ENCODE peak calls at places on chromosome 16, in six cellular contexts. I is choroid plexus epithelial cell, W is GM23338, H is adrenal gland, R is neural progenitor cell, J is K562. O is an unnamed sample.

GRCh38 chr16:1183235-1183907 is 30.5 kb downstream of the CACNA1H start:
- DNase-seq in J (no peak), I (peak; percentile 81), R (peak; percentile 75), H (peak; percentile 61), W (no peak), O (peak; percentile 71)

GRCh38 chr16:72787130-72787518 is 260.8 kb downstream of the ZFHX3 start:
- DNase-seq in H (no peak), J (no peak), W (no peak), R (peak; percentile 29), I (no peak), O (no peak)

GRCh38 chr16:86664518-86665318 is 86.4 kb downstream of the FOXL1 start:
- DNase-seq in J (peak; percentile 69), I (peak; percentile 87), R (no peak), H (no peak), W (no peak), O (peak; percentile 94)

GRCh38 chr16:20928774-20929411 is 28.3 kb downstream of the LYRM1 start:
- DNase-seq in I (no peak), H (no peak), W (no peak), J (no peak), R (no peak), O (no peak)

GRCh38 chr16:73028263-73028662 is 19.7 kb downstream of the ZFHX3 start:
- DNase-seq in W (no peak), J (no peak), R (no peak), H (no peak), I (no peak), O (no peak)

GRCh38 chr16:56764835-56765234 is 34.9 kb downstream of the NUP93 start:
- DNase-seq in I (no peak), R (no peak), J (peak; percentile 22), W (no peak), H (no peak), O (no peak)

GRCh38 chr16:87375426-87376135 is 8.0 kb downstream of the FBXO31 start:
- DNase-seq in J (no peak), H (peak; percentile 59), R (peak; percentile 1), W (no peak), I (peak; percentile 60), O (peak; percentile 38)

GRCh38 chr16:8631373-8631772 is 9.9 kb downstream of the METTL22 start:
- DNase-seq in R (no peak), W (no peak), I (no peak), H (no peak), J (no peak), O (no peak)

GRCh38 chr16:81313731-81314602 is 795 bp upstream of the GAN start:
- DNase-seq in W (peak; percentile 94), R (peak; percentile 65), H (no peak), J (peak; percentile 31), I (no peak), O (peak; percentile 14)

GRCh38 chr16:76059186-76059585 is 218.0 kb upstream of the CNTNAP4 start:
- DNase-seq in H (no peak), R (no peak), I (no peak), J (no peak), W (no peak), O (no peak)

GRCh38 chr16:87324411-87325275 is 7.5 kb upstream of the C16orf95 start:
- DNase-seq in H (peak; percentile 40), J (peak; percentile 48), I (peak; percentile 23), R (peak; percentile 84), W (peak; percentile 81), O (peak; percentile 36)

GRCh38 chr16:49754495-49755290 is 101.2 kb downstream of the ZNF423 start:
- DNase-seq in W (peak; percentile 77), H (no peak), R (peak; percentile 85), J (no peak), I (peak; percentile 33), O (peak; percentile 65)
- H3K4me3 ChIP-seq in W (peak overlapping the region; percentile 38), H (peak overlapping the region; percentile 13), R (peak overlapping the region; percentile 45), J (no peak overlapping the region), I (peak overlapping the region; percentile 60), O (peak overlapping the region; percentile 46)

GRCh38 chr16:2884041-2884451 is 1.0 kb downstream of the FLYWCH2 start:
- DNase-seq in I (no peak), H (no peak), J (no peak), W (no peak), R (no peak), O (peak; percentile 13)

GRCh38 chr16:2879854-2880508 is 3.0 kb upstream of the FLYWCH2 start:
- DNase-seq in H (no peak), R (no peak), J (no peak), W (no peak), I (no peak), O (no peak)

GRCh38 chr16:2882460-2883026 is 472 bp upstream of the FLYWCH2 start:
- DNase-seq in R (peak; percentile 98), J (peak; percentile 97), I (peak; percentile 99), H (peak; percentile 99), W (peak; percentile 99), O (peak; percentile 99)

GRCh38 chr16:2883027-2883846 is at the start of gene FLYWCH2:
- DNase-seq in J (peak; percentile 97), I (peak; percentile 97), H (peak; percentile 97), W (peak; percentile 99), R (peak; percentile 99), O (peak; percentile 97)
- TF ChIP-seq CTCF in J (no peak), I (no peak), H (no peak), W (peak; percentile 10), R (peak; percentile 22), O (no peak)

DNA sequence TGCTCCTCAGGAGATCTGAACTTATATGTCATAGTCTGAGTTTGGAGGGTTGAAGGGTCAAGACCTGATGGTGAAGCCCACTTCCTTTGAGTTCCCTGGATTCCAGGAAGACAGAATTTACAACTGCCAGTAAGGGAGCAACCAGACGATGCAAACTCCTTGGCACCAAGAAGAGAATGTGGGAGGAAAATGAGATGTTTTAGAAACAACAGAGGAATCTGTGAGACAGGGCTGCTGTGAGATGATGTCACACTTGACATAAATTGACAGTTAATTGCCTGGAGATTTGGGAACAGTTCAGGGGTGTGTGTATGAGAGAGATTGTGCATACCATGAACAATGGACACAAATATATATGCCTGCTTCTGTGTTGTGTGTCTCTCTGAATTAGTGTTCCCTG is 356.6 kb downstream of the CDH13 start:
- DNase-seq in I (no peak), R (no peak), W (no peak), H (no peak), J (no peak), O (no peak)
- H3K4me3 ChIP-seq in I (no peak overlapping the region), R (no peak overlapping the region), W (no peak overlapping the region), H (no peak overlapping the region), J (no peak overlapping the region), O (no peak overlapping the region)

GRCh38 chr16:85316321-85316919 is 204.1 kb upstream of the CIBAR2 start:
- DNase-seq in H (peak; percentile 79), R (peak; percentile 88), J (peak; percentile 95), I (peak; percentile 76), W (peak; percentile 85), O (peak; percentile 70)
- TF ChIP-seq CTCF in H (peak; percentile 79), R (peak; percentile 95), J (peak; percentile 99), I (peak; percentile 92), W (peak; percentile 97), O (peak; percentile 93)

GRCh38 chr16:68272501-68273209 is 8.3 kb downstream of the SLC7A6 start:
- DNase-seq in J (no peak), W (no peak), R (no peak), H (no peak), I (no peak), O (no peak)
- H3K4me3 ChIP-seq in J (no peak overlapping the region), W (no peak overlapping the region), R (no peak overlapping the region), H (no peak overlapping the region), I (no peak overlapping the region), O (no peak overlapping the region)

GRCh38 chr16:67372664-67373063 is 20.6 kb downstream of the TPPP3 start:
- DNase-seq in I (peak; percentile 62), W (peak; percentile 47), J (peak; percentile 33), R (no peak), H (no peak), O (peak; percentile 61)
- TF ChIP-seq CTCF in I (peak; percentile 55), W (peak; percentile 51), J (peak; percentile 42), R (peak; percentile 49), H (peak; percentile 54), O (peak; percentile 52)

GRCh38 chr16:66561381-66562080 is 4.7 kb upstream of the CMTM1 start:
- DNase-seq in R (no peak), J (no peak), H (no peak), I (no peak), W (no peak), O (no peak)

GRCh38 chr16:66562986-66563385 is 3.3 kb upstream of the CMTM1 start:
- DNase-seq in R (no peak), W (no peak), J (no peak), I (no peak), H (no peak), O (no peak)

GRCh38 chr16:66562409-66562808 is 3.8 kb upstream of the CMTM1 start:
- DNase-seq in J (no peak), W (no peak), I (no peak), H (no peak), R (no peak), O (no peak)

GRCh38 chr16:66563574-66564334 is 2.5 kb upstream of the CMTM1 start:
- DNase-seq in I (no peak), W (no peak), J (no peak), R (no peak), H (no peak), O (no peak)

DNA sequence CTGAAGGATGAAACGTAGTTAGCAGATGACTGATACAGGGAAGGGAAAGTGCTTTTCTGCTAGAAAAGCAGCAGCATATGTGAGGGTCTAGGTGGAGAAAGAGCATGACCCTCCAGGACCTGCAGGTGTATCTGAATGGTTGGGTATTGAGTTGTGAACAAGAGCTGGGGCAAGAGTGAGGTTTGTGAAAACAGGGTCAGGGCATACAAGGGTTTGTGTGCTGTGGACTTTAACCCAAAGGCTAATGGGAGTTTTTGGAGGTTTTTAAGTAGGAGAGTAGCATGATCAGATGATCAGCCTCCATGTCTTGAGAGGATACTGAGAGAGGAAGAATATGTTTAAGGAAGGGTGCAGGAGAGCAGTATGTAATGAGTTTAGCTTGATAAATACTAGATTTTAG is 6.1 kb upstream of the CMTM1 start:
- DNase-seq in W (no peak), J (no peak), R (no peak), H (no peak), I (no peak), O (no peak)
- H3K4me3 ChIP-seq in W (no peak overlapping the region), J (no peak overlapping the region), R (no peak overlapping the region), H (no peak overlapping the region), I (no peak overlapping the region), O (no peak overlapping the region)

GRCh38 chr16:71669926-71670536 is 44.0 kb downstream of the MARVELD3 start:
- DNase-seq in W (no peak), R (no peak), I (peak; percentile 50), J (no peak), H (no peak), O (no peak)
- TF ChIP-seq CTCF in W (no peak), R (no peak), I (peak; percentile 51), J (no peak), H (no peak), O (no peak)

GRCh38 chr16:11078812-11079459 is 134.6 kb downstream of the CLEC16A start:
- DNase-seq in H (no peak), J (no peak), W (no peak), R (no peak), I (peak; percentile 74), O (peak; percentile 89)
- H3K4me3 ChIP-seq in H (no peak overlapping the region), J (no peak overlapping the region), W (no peak overlapping the region), R (no peak overlapping the region), I (no peak overlapping the region), O (no peak overlapping the region)

O was measured in fibroblast of pulmonary artery.